ENCODE peak calls at places on chromosome 6, in seven cellular contexts. E is GM13976; P is GM13977; N is GM23338; K is stimulated activated CD8-positive, alpha-beta memory T cell treated with anti-CD3 and anti-CD28 coated beads, Interleukin-4, amount 100 ng/mL, for 4 hours; V is NCI-H510A treated with DMSO at 0.1 percent for 48 hours; I is A172. R is an unnamed sample.

GRCh38 chr6:156933201-156934053 is 156.2 kb downstream of the ARID1B start:
- DNase-seq in E (no peak), P (no peak), N (peak), K (no peak), V (peak), I (no peak), R (no peak)

GRCh38 chr6:107750398-107750797 is 73.7 kb downstream of the SCML4 start:
- DNase-seq in E (no peak), P (no peak), N (no peak), K (no peak), V (no peak), I (no peak), R (no peak)

GRCh38 chr6:122580731-122581130 is 29.5 kb upstream of the PKIB start:
- DNase-seq in E (no peak), P (no peak), N (peak), K (no peak), V (no peak), I (peak), R (no peak)

GRCh38 chr6:155040946-155041345 is 45.8 kb downstream of the TIAM2 start:
- DNase-seq in E (no peak), P (no peak), N (no peak), K (no peak), V (no peak), I (no peak), R (no peak)

GRCh38 chr6:166997768-166998255 is 1.4 kb upstream of the CEP43 start:
- DNase-seq in E (peak), P (peak), N (peak), K (no peak), V (peak), I (peak), R (peak)

GRCh38 chr6:39153766-39154397 is 38.9 kb upstream of the SAYSD1 start:
- DNase-seq in E (no peak), P (no peak), N (no peak), K (no peak), V (no peak), I (no peak), R (no peak)

GRCh38 chr6:42766163-42766670 is 15.6 kb upstream of the BICRAL start:
- DNase-seq in E (no peak), P (no peak), N (no peak), K (no peak), V (no peak), I (peak), R (no peak)

GRCh38 chr6:116217069-116217468 is 36.8 kb downstream of the TSPYL4 start:
- DNase-seq in E (peak), P (no peak), N (peak), K (no peak), V (peak), I (peak), R (peak)

GRCh38 chr6:126804255-126805064 is 314.0 kb upstream of the RSPO3 start:
- DNase-seq in E (peak), P (peak), N (peak), K (no peak), V (peak), I (peak), R (peak)

GRCh38 chr6:151021878-151022277 is 156.4 kb downstream of the MTHFD1L start:
- DNase-seq in E (no peak), P (no peak), N (no peak), K (no peak), V (no peak), I (no peak), R (no peak)

GRCh38 chr6:82227770-82228169 is 19.8 kb downstream of the IBTK start:
- DNase-seq in E (peak), P (peak), N (no peak), K (no peak), V (no peak), I (no peak), R (peak)

GRCh38 chr6:163725008-163725941 is 310.8 kb downstream of the QKI start:
- DNase-seq in E (no peak), P (no peak), N (no peak), K (no peak), V (no peak), I (no peak), R (no peak)

GRCh38 chr6:20906938-20907337 is 372.7 kb downstream of the CDKAL1 start:
- DNase-seq in E (no peak), P (no peak), N (no peak), K (no peak), V (no peak), I (no peak), R (no peak)

GRCh38 chr6:35728663-35729348 is 8.0 kb upstream of the ARMC12 start:
- DNase-seq in E (no peak), P (no peak), N (peak), K (no peak), V (no peak), I (no peak), R (no peak)

GRCh38 chr6:167034056-167034455 is 34.9 kb downstream of the CEP43 start:
- DNase-seq in E (no peak), P (no peak), N (no peak), K (no peak), V (no peak), I (no peak), R (no peak)

GRCh38 chr6:156068870-156069269 is 613.2 kb upstream of the NOX3 start:
- DNase-seq in E (no peak), P (no peak), N (no peak), K (no peak), V (no peak), I (no peak), R (no peak)